ENCODE peak calls at places on chromosomes 7 and 10, in four cellular contexts. One of them, this sample, is unnamed.

GRCh38 chr7:101784275-101785127 is 32.9 kb upstream of the CUX1 start:
- DNase-seq in GM23248: peak
- DNase-seq in A673: no peak
- DNase-seq in K562: peak
- DNase-seq in this sample: no peak

GRCh38 chr10:103736763-103737162 is 118.6 kb downstream of the SH3PXD2A start:
- DNase-seq in GM23248: no peak
- DNase-seq in A673: peak
- DNase-seq in K562: peak
- DNase-seq in this sample: no peak

GRCh38 chr7:128362670-128363069 is 1.2 kb upstream of the PRRT4 start:
- DNase-seq in GM23248: peak
- DNase-seq in A673: no peak
- DNase-seq in K562: no peak
- DNase-seq in this sample: no peak

GRCh38 chr10:118820326-118821116 is 65.8 kb upstream of the CACUL1 start:
- DNase-seq in GM23248: no peak
- DNase-seq in A673: no peak
- DNase-seq in K562: no peak
- DNase-seq in this sample: no peak

GRCh38 chr7:63072806-63073205 is 925.8 kb upstream of the ZNF722 start:
- DNase-seq in GM23248: no peak
- DNase-seq in A673: no peak
- DNase-seq in K562: no peak
- DNase-seq in this sample: no peak

GRCh38 chr7:28003408-28003807 is 177.2 kb downstream of the JAZF1 start:
- DNase-seq in GM23248: no peak
- DNase-seq in A673: no peak
- DNase-seq in K562: no peak
- DNase-seq in this sample: no peak

GRCh38 chr10:8063128-8063908 is 8.8 kb downstream of the GATA3 start:
- DNase-seq in GM23248: no peak
- DNase-seq in A673: no peak
- DNase-seq in K562: no peak
- DNase-seq in this sample: no peak

GRCh38 chr7:96237040-96237439 is 84.9 kb downstream of the SLC25A13 start:
- DNase-seq in GM23248: no peak
- DNase-seq in A673: no peak
- DNase-seq in K562: no peak
- DNase-seq in this sample: no peak

GRCh38 chr7:36506820-36507219 is 117.2 kb downstream of the ANLN start:
- DNase-seq in GM23248: peak
- DNase-seq in A673: no peak
- DNase-seq in K562: no peak
- DNase-seq in this sample: no peak

GRCh38 chr10:101310528-101311439 is 43.2 kb upstream of the BTRC start:
- DNase-seq in GM23248: no peak
- DNase-seq in A673: no peak
- DNase-seq in K562: no peak
- DNase-seq in this sample: peak

GRCh38 chr7:52799817-52800216 is 235.6 kb upstream of the POM121L12 start:
- DNase-seq in GM23248: no peak
- DNase-seq in A673: no peak
- DNase-seq in K562: no peak
- DNase-seq in this sample: no peak

GRCh38 chr10:44706745-44707144 is 204.4 kb upstream of the TMEM72 start:
- DNase-seq in GM23248: peak
- DNase-seq in A673: no peak
- DNase-seq in K562: no peak
- DNase-seq in this sample: no peak

GRCh38 chr10:86698207-86698940 is 30.1 kb downstream of the LDB3 start:
- DNase-seq in GM23248: no peak
- DNase-seq in A673: no peak
- DNase-seq in K562: no peak
- DNase-seq in this sample: no peak

GRCh38 chr7:41315764-41316163 is 387.1 kb downstream of the INHBA start:
- DNase-seq in GM23248: no peak
- DNase-seq in A673: no peak
- DNase-seq in K562: no peak
- DNase-seq in this sample: no peak

GRCh38 chr7:148078126-148078525 is 512.4 kb upstream of the C7orf33 start:
- DNase-seq in GM23248: no peak
- DNase-seq in A673: no peak
- DNase-seq in K562: no peak
- DNase-seq in this sample: no peak

GRCh38 chr10:29929006-29929405 is 130.4 kb downstream of the JCAD start:
- DNase-seq in GM23248: no peak
- DNase-seq in A673: no peak
- DNase-seq in K562: no peak
- DNase-seq in this sample: no peak

GRCh38 chr7:156576216-156577063 is 64.1 kb upstream of the RNF32 start:
- DNase-seq in GM23248: no peak
- DNase-seq in A673: no peak
- DNase-seq in K562: no peak
- DNase-seq in this sample: no peak

DNA sequence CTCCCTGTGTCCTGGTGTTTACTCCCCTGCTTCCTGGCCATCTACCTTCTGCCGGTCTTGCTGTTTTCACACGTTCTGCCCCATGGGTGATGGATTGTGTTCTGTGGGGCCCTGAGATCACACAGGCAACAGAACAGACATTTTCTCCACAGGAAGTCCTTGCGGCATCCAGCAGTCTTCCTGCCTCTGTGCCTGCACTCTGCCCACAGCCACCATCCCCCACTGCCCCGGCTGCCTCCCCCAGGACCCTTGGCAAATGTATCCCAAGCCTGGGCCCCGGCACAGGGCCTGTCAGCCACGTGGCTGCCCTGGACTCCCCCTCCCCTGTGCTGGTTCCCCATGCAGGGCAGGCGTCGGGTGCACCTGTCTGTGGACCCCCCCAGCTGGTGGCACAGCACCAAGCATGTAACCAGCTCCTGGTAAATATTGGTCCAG is 184.2 kb downstream of the WDR37 start:
- DNase-seq in GM23248: no peak
- DNase-seq in A673: peak
- DNase-seq in K562: no peak
- DNase-seq in this sample: no peak
- TF ChIP-seq EZH2 in GM23248: no peak
- TF ChIP-seq EZH2 in A673: no peak
- TF ChIP-seq EZH2 in K562: no peak
- TF ChIP-seq EZH2 in this sample: no peak

DNA sequence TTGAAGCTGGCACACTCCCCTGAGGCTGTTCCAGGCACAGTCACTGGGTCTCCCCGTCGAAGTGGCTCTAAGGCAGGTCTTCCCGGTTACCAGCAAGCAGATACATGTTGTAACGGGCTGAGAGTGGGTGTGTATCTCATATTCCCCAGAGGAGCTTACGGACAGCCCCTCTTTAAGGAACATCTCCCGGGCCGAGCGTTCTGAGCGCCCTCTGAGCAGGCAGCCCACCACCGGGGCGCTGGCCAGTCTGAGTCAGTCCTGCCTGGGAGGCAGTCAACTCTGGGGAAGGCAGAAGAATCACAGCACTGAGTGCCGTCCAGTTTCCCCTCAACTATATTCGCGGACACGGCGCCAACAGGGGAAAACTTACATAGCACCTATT is 117.4 kb downstream of the LHPP start:
- DNase-seq in GM23248: peak
- DNase-seq in A673: no peak
- DNase-seq in K562: no peak
- DNase-seq in this sample: no peak
- H3K27ac ChIP-seq in GM23248: no peak
- H3K27ac ChIP-seq in A673: no peak
- H3K27ac ChIP-seq in K562: no peak
- H3K27ac ChIP-seq in this sample: no peak

GRCh38 chr7:42337225-42337905 is 100.4 kb upstream of the GLI3 start:
- DNase-seq in GM23248: no peak
- DNase-seq in A673: no peak
- DNase-seq in K562: no peak
- DNase-seq in this sample: no peak

GRCh38 chr7:42344168-42344755 is 107.3 kb upstream of the GLI3 start:
- DNase-seq in GM23248: no peak
- DNase-seq in A673: no peak
- DNase-seq in K562: no peak
- DNase-seq in this sample: no peak

GRCh38 chr7:42340462-42340861 is 103.5 kb upstream of the GLI3 start:
- DNase-seq in GM23248: no peak
- DNase-seq in A673: no peak
- DNase-seq in K562: no peak
- DNase-seq in this sample: no peak

GRCh38 chr7:42342381-42342780 is 105.4 kb upstream of the GLI3 start:
- DNase-seq in GM23248: no peak
- DNase-seq in A673: no peak
- DNase-seq in K562: no peak
- DNase-seq in this sample: no peak

GRCh38 chr7:42338231-42339222 is 101.5 kb upstream of the GLI3 start:
- DNase-seq in GM23248: peak
- DNase-seq in A673: no peak
- DNase-seq in K562: no peak
- DNase-seq in this sample: no peak
- H3K4me3 ChIP-seq in GM23248: peak
- H3K4me3 ChIP-seq in A673: no peak
- H3K4me3 ChIP-seq in K562: no peak
- H3K4me3 ChIP-seq in this sample: peak

DNA sequence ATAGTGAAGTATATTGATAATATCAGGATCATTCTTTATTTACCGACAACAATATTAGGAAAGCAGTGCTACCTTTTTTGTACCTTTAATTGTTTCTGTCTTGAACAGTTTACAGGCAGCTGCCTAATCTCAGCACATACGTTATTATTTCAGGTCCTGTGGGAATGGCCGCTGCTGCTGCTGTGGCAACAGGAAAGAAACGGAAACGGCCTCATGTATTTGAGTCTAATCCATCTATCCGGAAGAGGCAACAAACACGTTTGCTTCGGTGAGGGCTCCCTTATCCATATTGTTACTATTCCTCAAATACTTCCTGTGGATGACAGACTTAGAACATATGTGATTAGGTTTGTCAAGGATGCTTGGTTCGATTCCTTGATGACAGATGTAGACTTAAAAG is 59.8 kb downstream of the NRF1 start:
- DNase-seq in GM23248: no peak
- DNase-seq in A673: no peak
- DNase-seq in K562: no peak
- DNase-seq in this sample: no peak
- TF ChIP-seq EZH2 in GM23248: no peak
- TF ChIP-seq EZH2 in A673: no peak
- TF ChIP-seq EZH2 in K562: no peak
- TF ChIP-seq EZH2 in this sample: no peak